ENCODE peak calls at places on chromosomes 5 and 9, in four cellular contexts. N, W, L and U are unnamed samples.

GRCh38 chr9:129627556-129628492 is 1.9 kb downstream of the NTMT1 start:
- DNase-seq in N (no peak), W (no peak), L (no peak), U (no peak)

GRCh38 chr9:137876781-137877386 is 698 bp upstream of the CACNA1B start:
- DNase-seq in N (no peak), W (no peak), L (no peak), U (no peak)

GRCh38 chr5:73117088-73117755 is 3.2 kb upstream of the TMEM171 start:
- DNase-seq in N (no peak), W (no peak), L (no peak), U (no peak)

GRCh38 chr9:31119882-31120481 is 1264.5 kb upstream of the ACO1 start:
- DNase-seq in N (peak), W (no peak), L (peak), U (no peak)

GRCh38 chr9:136171009-136171800 is 33.7 kb downstream of the LHX3 start:
- DNase-seq in N (peak), W (no peak), L (peak), U (no peak)

GRCh38 chr5:56269216-56269927 is 36.2 kb upstream of the ANKRD55 start:
- DNase-seq in N (no peak), W (peak), L (peak), U (peak)

GRCh38 chr5:113034182-113034773 is 57.7 kb downstream of the DCP2 start:
- DNase-seq in N (no peak), W (no peak), L (no peak), U (no peak)

GRCh38 chr5:133466551-133467324 is 145.6 kb downstream of the FSTL4 start:
- DNase-seq in N (no peak), W (no peak), L (no peak), U (no peak)

GRCh38 chr9:7177383-7177782 is 419.6 kb downstream of the KDM4C start:
- DNase-seq in N (no peak), W (no peak), L (no peak), U (no peak)

GRCh38 chr5:45408067-45408466 is 288.1 kb downstream of the HCN1 start:
- DNase-seq in N (no peak), W (no peak), L (no peak), U (no peak)

GRCh38 chr5:67038817-67039603 is 157.6 kb downstream of the CD180 start:
- DNase-seq in N (no peak), W (no peak), L (peak), U (no peak)

GRCh38 chr5:93071710-93072109 is 509.3 kb downstream of the NR2F1-AS1 start:
- DNase-seq in N (no peak), W (no peak), L (no peak), U (no peak)

GRCh38 chr5:31427013-31427783 is 104.7 kb downstream of the DROSHA start:
- DNase-seq in N (no peak), W (no peak), L (no peak), U (no peak)

GRCh38 chr9:120358877-120359276 is 221.1 kb downstream of the CDK5RAP2 start:
- DNase-seq in N (no peak), W (no peak), L (no peak), U (no peak)

GRCh38 chr5:9562101-9562500 is 16.2 kb upstream of the SEMA5A start:
- DNase-seq in N (no peak), W (no peak), L (no peak), U (no peak)

GRCh38 chr9:131264231-131264630 is 12.1 kb downstream of the FAM78A start:
- DNase-seq in N (no peak), W (peak), L (no peak), U (no peak)

GRCh38 chr9:123960366-123960765 is 30.4 kb upstream of the DENND1A start:
- DNase-seq in N (no peak), W (peak), L (no peak), U (peak)

GRCh38 chr5:83554686-83555085 is 83.1 kb downstream of the VCAN start:
- DNase-seq in N (no peak), W (no peak), L (no peak), U (no peak)

GRCh38 chr5:65774346-65774745 is 52.3 kb downstream of the NLN start:
- DNase-seq in N (no peak), W (no peak), L (no peak), U (no peak)

GRCh38 chr9:75930766-75931311 is 40.4 kb downstream of the PCSK5 start:
- DNase-seq in N (no peak), W (no peak), L (no peak), U (no peak)

GRCh38 chr9:107177857-107178256 is 105.2 kb upstream of the RAD23B start:
- DNase-seq in N (no peak), W (no peak), L (no peak), U (no peak)

DNA sequence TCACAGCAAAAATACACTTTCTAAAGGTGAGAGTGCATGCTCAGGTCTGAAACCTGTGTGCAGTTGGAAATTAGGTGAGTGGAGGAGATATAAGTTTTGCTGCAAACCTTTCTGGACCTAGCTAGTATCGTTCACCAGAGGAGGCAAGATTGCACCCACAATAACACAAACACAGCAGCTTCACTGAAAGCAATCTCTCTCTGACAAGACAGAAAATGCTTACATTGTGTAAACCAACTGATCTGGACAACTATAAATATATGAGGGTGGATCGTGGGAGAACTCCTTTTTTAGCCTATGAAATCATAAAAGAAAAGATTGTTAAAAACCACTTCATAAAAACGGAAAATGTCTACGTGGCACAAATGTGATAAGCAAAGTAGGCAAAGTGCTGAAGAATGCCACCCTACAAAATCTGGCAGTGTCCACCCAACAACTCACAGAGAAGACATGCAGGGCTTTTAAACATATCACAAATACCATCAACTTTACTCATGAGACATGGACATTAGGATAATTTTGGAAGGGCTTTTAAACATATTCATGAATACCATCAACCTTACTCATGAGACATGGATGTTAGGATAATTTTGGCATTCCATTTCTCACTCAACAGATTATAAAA is 134.3 kb downstream of the CDH18 start:
- DNase-seq in N (no peak), W (no peak), L (no peak), U (no peak)
- TF ChIP-seq CREB1 in N (no peak), W (no peak), L (no peak), U (no peak)

GRCh38 chr5:160774646-160775313 is 77.2 kb downstream of the ATP10B start:
- DNase-seq in N (no peak), W (no peak), L (no peak), U (no peak)
- TF ChIP-seq EP300 in N (no peak), W (no peak), L (no peak), U (no peak)

GRCh38 chr9:99433095-99433494 is 211.0 kb downstream of the SEC61B start:
- DNase-seq in N (no peak), W (no peak), L (peak), U (no peak)

GRCh38 chr9:99436636-99437035 is 214.6 kb downstream of the SEC61B start:
- DNase-seq in N (no peak), W (no peak), L (no peak), U (no peak)

GRCh38 chr9:99431103-99431502 is 209.0 kb downstream of the SEC61B start:
- DNase-seq in N (no peak), W (no peak), L (no peak), U (no peak)

GRCh38 chr9:99432075-99432474 is 210.0 kb downstream of the SEC61B start:
- DNase-seq in N (no peak), W (no peak), L (no peak), U (no peak)

GRCh38 chr9:99433555-99433954 is 211.5 kb downstream of the SEC61B start:
- DNase-seq in N (peak), W (peak), L (peak), U (peak)
- TF ChIP-seq CREB1 in N (no peak), W (no peak), L (no peak), U (peak)

DNA sequence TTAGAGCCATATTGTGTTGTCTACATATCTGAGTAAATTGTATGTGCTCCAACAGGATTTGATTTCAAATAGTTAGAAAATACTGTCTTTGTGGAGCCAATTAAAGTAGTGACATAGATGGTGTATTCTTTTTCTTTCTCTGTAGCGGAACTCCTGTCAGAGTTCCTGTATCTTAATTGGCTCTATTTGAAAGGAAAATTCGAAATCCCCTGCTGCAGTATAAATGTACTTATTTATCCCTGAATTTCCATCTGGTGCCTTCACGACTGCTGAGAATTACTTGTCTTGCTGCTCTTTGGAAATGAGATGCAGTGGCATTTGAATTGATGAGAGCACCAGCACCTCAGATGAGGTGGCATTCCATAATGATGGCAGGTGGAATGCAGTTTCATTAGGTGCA is 546.7 kb upstream of the SGCD start:
- DNase-seq in N (no peak), W (no peak), L (no peak), U (no peak)
- TF ChIP-seq EP300 in N (no peak), W (no peak), L (no peak), U (no peak)

GRCh38 chr5:677131-678101 is 15.7 kb downstream of the TPPP start:
- DNase-seq in N (no peak), W (no peak), L (no peak), U (no peak)
- TF ChIP-seq CREB1 in N (no peak), W (no peak), L (no peak), U (no peak)

DNA sequence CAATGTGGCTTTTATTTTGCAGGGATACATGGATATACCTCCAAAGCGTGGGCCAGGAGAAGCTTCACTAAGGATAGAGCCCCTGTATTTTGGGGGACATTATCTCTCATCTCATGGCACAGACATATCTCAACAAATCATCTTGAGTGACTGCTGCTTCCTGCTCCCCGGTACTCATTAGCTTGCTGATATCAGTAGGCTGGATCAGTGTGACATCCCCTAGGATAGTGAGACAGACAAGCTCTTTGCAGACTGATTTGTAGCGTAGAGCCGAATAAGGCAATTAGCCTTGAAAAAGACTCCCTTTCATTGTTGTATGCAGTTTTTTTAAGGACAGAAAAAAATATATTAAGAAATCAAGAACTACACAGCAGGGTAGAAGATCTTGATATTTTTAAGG is 237.7 kb upstream of the CDH9 start:
- DNase-seq in N (no peak), W (no peak), L (no peak), U (no peak)
- TF ChIP-seq EP300 in N (no peak), W (no peak), L (no peak), U (no peak)

GRCh38 chr5:175206651-175207050 is 237.3 kb downstream of the DRD1 start:
- DNase-seq in N (no peak), W (no peak), L (no peak), U (no peak)

GRCh38 chr5:175202461-175203065 is 241.4 kb downstream of the DRD1 start:
- DNase-seq in N (no peak), W (no peak), L (no peak), U (no peak)

GRCh38 chr5:175212203-175212602 is 231.8 kb downstream of the DRD1 start:
- DNase-seq in N (no peak), W (no peak), L (no peak), U (no peak)

GRCh38 chr5:175207321-175208040 is 236.5 kb downstream of the DRD1 start:
- DNase-seq in N (no peak), W (no peak), L (no peak), U (no peak)
- TF ChIP-seq CREB1 in N (no peak), W (no peak), L (no peak), U (no peak)

GRCh38 chr5:42059778-42060464 is 134.8 kb downstream of the FBXO4 start:
- DNase-seq in N (no peak), W (no peak), L (no peak), U (no peak)
- TF ChIP-seq EP300 in N (no peak), W (no peak), L (no peak), U (no peak)